ENCODE peak calls at places on chromosomes 3 and 15, in ten cellular contexts. T is activated CD4-positive, alpha-beta T cell treated with anti-CD3 and anti-CD28 coated beads, Interleukin-2, amount 50 U/mL, for 1 hour; X is nucleus accumbens; J is A549; Q is NCI-H226; V is HTR-8/SVneo; R is activated T-helper 1 cell treated with anti-CD3 and anti-CD28 coated beads, Interleukin-2, amount 50 U/mL, for 16 hours; K is breast epithelium; F is LoVo; B is C1 segment of cervical spinal cord. P is an unnamed sample.

GRCh38 chr3:6354653-6355052 is 506.3 kb upstream of the GRM7 start:
- DNase-seq in B (no peak), X (no peak), K (no peak), V (no peak), J (no peak), Q (no peak), F (no peak), T (no peak), R (no peak), P (no peak)

GRCh38 chr3:42042747-42043115 is 48.4 kb upstream of the TRAK1 start:
- DNase-seq in J (no peak), B (no peak), F (no peak), K (no peak), X (no peak), Q (no peak), T (no peak), R (no peak), V (no peak), P (no peak)

GRCh38 chr3:9398715-9399708 is 1.6 kb downstream of the SETD5 start:
- DNase-seq in X (no peak), F (peak), J (peak), Q (no peak), V (peak), T (no peak), B (no peak), R (no peak), K (no peak), P (peak)

GRCh38 chr3:141797167-141797773 is 34.1 kb downstream of the GRK7 start:
- DNase-seq in V (no peak), T (peak), J (no peak), X (no peak), K (no peak), F (no peak), B (no peak), R (peak), Q (no peak), P (peak)

GRCh38 chr3:9204253-9205005 is 45.0 kb downstream of the SRGAP3 start:
- DNase-seq in R (no peak), B (no peak), F (no peak), T (no peak), V (no peak), J (no peak), Q (no peak), K (no peak), X (peak), P (peak)

GRCh38 chr3:98655666-98656065 is 62.3 kb upstream of the CPOX start:
- DNase-seq in J (no peak), K (no peak), B (no peak), T (no peak), X (no peak), Q (peak), V (no peak), R (no peak), F (no peak), P (no peak)

GRCh38 chr3:36701903-36702374 is 62.4 kb downstream of the DCLK3 start:
- DNase-seq in Q (peak), B (no peak), F (no peak), X (no peak), K (no peak), R (no peak), T (no peak), V (no peak), J (peak), P (no peak)

GRCh38 chr3:155230382-155230781 is 63.1 kb downstream of the STRIT1 start:
- DNase-seq in V (no peak), R (no peak), X (no peak), F (no peak), T (no peak), K (no peak), B (no peak), Q (no peak), J (no peak), P (no peak)

GRCh38 chr15:94703591-94703990 is 472.2 kb downstream of the MCTP2 start:
- DNase-seq in X (no peak), T (no peak), B (no peak), Q (no peak), K (no peak), V (no peak), J (no peak), F (no peak), R (no peak), P (no peak)

GRCh38 chr3:140185375-140185774 is 250.4 kb downstream of the CLSTN2 start:
- DNase-seq in X (no peak), B (no peak), K (no peak), R (no peak), T (no peak), V (no peak), F (no peak), Q (no peak), J (no peak), P (no peak)

GRCh38 chr3:134334231-134334900 is 39.9 kb downstream of the AMOTL2 start:
- DNase-seq in Q (no peak), F (no peak), V (no peak), R (no peak), K (no peak), B (no peak), J (no peak), X (no peak), T (no peak), P (no peak)

GRCh38 chr3:130976706-130977105 is 49.9 kb downstream of the ASTE1 start:
- DNase-seq in J (no peak), Q (no peak), K (no peak), F (no peak), V (no peak), X (no peak), B (no peak), R (no peak), T (no peak), P (peak)

GRCh38 chr15:36941798-36942197 is 158.6 kb downstream of the MEIS2 start:
- DNase-seq in B (no peak), R (no peak), T (no peak), Q (peak), F (no peak), X (no peak), V (no peak), J (no peak), K (no peak), P (no peak)

GRCh38 chr15:52710050-52710709 is 31.0 kb upstream of the ATOSA start:
- DNase-seq in T (no peak), X (no peak), V (no peak), J (no peak), F (no peak), K (no peak), R (no peak), Q (peak), B (no peak), P (no peak)

GRCh38 chr15:85625856-85626255 is 168.9 kb downstream of the KLHL25 start:
- DNase-seq in K (no peak), F (no peak), X (no peak), J (no peak), V (no peak), B (no peak), Q (no peak), T (no peak), R (no peak), P (no peak)

GRCh38 chr15:57500979-57501576 is 90.6 kb upstream of the MYZAP start:
- DNase-seq in K (no peak), Q (peak), T (no peak), B (no peak), R (no peak), V (no peak), F (no peak), J (peak), X (no peak), P (no peak)

GRCh38 chr3:183775781-183776180 is 49.6 kb downstream of the MAP6D1 start:
- DNase-seq in K (no peak), F (no peak), Q (peak), R (no peak), V (no peak), B (no peak), T (no peak), X (peak), J (no peak), P (no peak)

GRCh38 chr3:57746156-57747125 is 9.7 kb upstream of the SLMAP start:
- DNase-seq in K (no peak), T (no peak), V (no peak), Q (no peak), F (no peak), B (no peak), R (no peak), J (no peak), X (no peak), P (no peak)

GRCh38 chr3:30511524-30512278 is 94.7 kb upstream of the TGFBR2 start:
- DNase-seq in R (no peak), B (no peak), V (peak), F (no peak), J (peak), X (no peak), T (no peak), K (no peak), Q (peak), P (no peak)

GRCh38 chr15:63402498-63403253 is 21.0 kb upstream of the CA12 start:
- DNase-seq in F (peak), R (no peak), Q (peak), T (no peak), K (no peak), J (peak), B (no peak), X (no peak), V (peak), P (peak)

GRCh38 chr3:27914199-27914598 is 192.1 kb upstream of the EOMES start:
- DNase-seq in F (no peak), T (no peak), K (no peak), X (no peak), R (no peak), B (no peak), J (peak), V (no peak), Q (no peak), P (peak)